ENCODE peak calls at places on chromosomes 16 and 17, in eight cellular contexts. N is heart right ventricle; J is CD8-positive, alpha-beta memory T cell; G is body of pancreas; A is adipocyte; F is CD4-positive, CD25-positive, alpha-beta regulatory T cell; L is esophagus squamous epithelium; R is left ventricle myocardium inferior. C is an unnamed sample.

GRCh38 chr16:87562201-87562600 is 40.1 kb upstream of the JPH3 start:
- DNase-seq in A (no peak), N (no peak), G (peak; percentile 20), L (no peak), F (no peak), J (no peak), R (no peak), C (no peak)

GRCh38 chr17:83126275-83126930 is 47.0 kb downstream of the METRNL start:
- DNase-seq in N (no peak), A (no peak), G (no peak), F (no peak), L (no peak), J (no peak), R (no peak), C (no peak)

GRCh38 chr16:64434526-64435069 is 687.3 kb downstream of the CDH11 start:
- DNase-seq in R (no peak), A (no peak), J (no peak), G (no peak), N (no peak), L (no peak), F (no peak), C (no peak)

GRCh38 chr16:3716831-3717234 is 491 bp downstream of the TRAP1 start:
- DNase-seq in N (no peak), G (peak; percentile 32), R (no peak), L (no peak), F (peak; percentile 53), A (peak; percentile 50), J (no peak), C (peak; percentile 64)

GRCh38 chr16:57672416-57672815 is 4.3 kb downstream of the ADGRG3 start:
- DNase-seq in N (no peak), A (no peak), G (no peak), R (no peak), L (no peak), F (no peak), J (no peak), C (no peak)

GRCh38 chr16:80931985-80932720 is 74.5 kb downstream of the CMC2 start:
- DNase-seq in F (peak; percentile 8), L (no peak), G (peak; percentile 70), R (peak; percentile 82), J (no peak), N (peak; percentile 82), A (peak; percentile 80), C (no peak)

GRCh38 chr17:27494192-27495091 is 38.2 kb downstream of the KSR1 start:
- DNase-seq in G (peak; percentile 97), J (no peak), L (no peak), A (peak; percentile 30), R (peak; percentile 67), N (peak; percentile 63), F (no peak), C (peak; percentile 61)

GRCh38 chr17:81821603-81822311 is 11.3 kb downstream of the MCRIP1 start:
- DNase-seq in N (peak; percentile 85), J (no peak), R (peak; percentile 84), L (no peak), F (peak; percentile 72), G (peak; percentile 96), A (no peak), C (peak; percentile 84)

GRCh38 chr16:22004321-22004720 is 3.4 kb upstream of the PDZD9 start:
- DNase-seq in F (no peak), J (no peak), A (no peak), N (no peak), R (no peak), L (no peak), G (no peak), C (no peak)

GRCh38 chr16:31427441-31428276 is 501 bp downstream of the COX6A2 start:
- DNase-seq in G (peak; percentile 73), L (no peak), F (peak; percentile 59), R (peak; percentile 70), N (peak; percentile 79), J (peak; percentile 70), A (no peak), C (no peak)

GRCh38 chr16:11717811-11718210 is 24.8 kb downstream of the TXNDC11 start:
- DNase-seq in L (no peak), N (no peak), J (no peak), F (no peak), R (no peak), A (no peak), G (no peak), C (no peak)

GRCh38 chr16:66923866-66924265 is 1.5 kb downstream of the RRAD start:
- DNase-seq in N (no peak), G (no peak), J (no peak), F (no peak), A (no peak), R (no peak), L (no peak), C (no peak)

GRCh38 chr17:64107517-64108235 is 22.3 kb downstream of the ERN1 start:
- DNase-seq in N (no peak), R (no peak), L (no peak), F (no peak), A (no peak), G (peak; percentile 76), J (no peak), C (no peak)

GRCh38 chr17:66959641-66960375 is 4.7 kb upstream of the CACNG4 start:
- DNase-seq in R (no peak), N (no peak), J (no peak), L (no peak), F (no peak), A (no peak), G (no peak), C (no peak)

GRCh38 chr17:17738901-17739300 is 57.6 kb downstream of the RAI1 start:
- DNase-seq in F (no peak), J (no peak), L (no peak), R (no peak), G (no peak), A (no peak), N (no peak), C (no peak)

GRCh38 chr17:17739388-17740066 is 58.3 kb downstream of the RAI1 start:
- DNase-seq in R (no peak), N (no peak), F (no peak), L (no peak), J (no peak), G (no peak), A (peak; percentile 81), C (no peak)

GRCh38 chr17:17740627-17741237 is 59.5 kb downstream of the RAI1 start:
- DNase-seq in J (no peak), R (no peak), N (no peak), A (no peak), G (no peak), L (no peak), F (peak; percentile 52), C (no peak)

GRCh38 chr17:17736205-17737183 is 55.2 kb downstream of the RAI1 start:
- DNase-seq in J (no peak), F (no peak), A (no peak), G (no peak), N (no peak), R (no peak), L (no peak), C (no peak)

DNA sequence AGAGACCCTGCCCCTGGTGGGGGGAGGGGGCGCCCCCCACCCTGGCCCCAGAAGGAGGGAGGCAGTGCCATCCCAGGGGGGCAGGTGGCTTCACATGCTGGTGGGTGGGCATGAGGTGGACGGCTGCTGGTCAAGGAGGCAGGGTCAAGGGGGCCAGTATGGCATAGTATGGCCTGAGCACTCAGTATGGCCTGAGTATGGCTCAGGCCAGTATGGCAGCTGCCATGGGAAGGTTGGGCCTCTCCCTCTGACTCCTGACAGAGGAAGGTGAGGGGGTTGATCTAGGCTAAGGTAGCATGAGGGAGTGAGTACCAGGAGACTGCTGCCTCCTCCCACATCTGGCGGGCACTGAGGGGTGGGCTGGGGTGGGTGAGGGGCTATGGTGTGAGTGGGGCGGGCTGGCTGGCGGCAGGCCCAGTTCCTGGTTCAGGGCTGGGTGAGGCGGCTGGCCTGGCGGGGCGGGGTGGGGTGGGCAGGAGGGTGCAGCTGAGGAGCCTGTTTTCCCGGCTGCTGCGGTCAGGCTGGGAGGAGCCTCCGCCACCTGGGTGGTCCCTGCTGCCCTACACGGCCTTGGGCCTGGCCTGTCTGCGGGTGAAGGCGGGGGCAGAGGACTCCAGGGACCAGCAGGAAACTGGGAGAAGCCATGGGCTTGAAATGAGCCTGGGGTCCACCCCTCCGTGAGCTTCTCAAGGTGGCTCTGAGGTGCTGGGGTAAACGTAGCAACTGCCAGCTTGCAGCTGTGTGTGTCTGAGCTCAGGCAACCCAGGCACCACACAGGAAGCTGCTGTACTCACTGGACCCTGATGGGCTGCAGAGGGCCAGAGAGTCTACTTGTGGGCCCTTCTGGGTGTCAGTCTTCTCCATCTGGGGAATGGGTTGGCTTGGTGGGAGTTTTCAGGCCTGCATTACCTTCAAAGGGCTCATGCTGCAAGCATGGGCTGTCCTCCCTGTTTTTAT is 57.0 kb downstream of the RAI1 start:
- DNase-seq in L (no peak), F (no peak), J (peak; percentile 21), N (no peak), A (no peak), R (no peak), G (peak; percentile 62), C (no peak)
- H3K4me1 ChIP-seq in L (peaks cover 50% of the 10 kb centered on the region), F (peaks cover 6% of the 10 kb centered on the region), J (peaks cover 11% of the 10 kb centered on the region), N (peaks cover 62% of the 10 kb centered on the region), A (peaks cover 34% of the 10 kb centered on the region), R (peaks cover 81% of the 10 kb centered on the region), G (peaks cover 55% of the 10 kb centered on the region), C (no peaks in the 10 kb centered on the region)

DNA sequence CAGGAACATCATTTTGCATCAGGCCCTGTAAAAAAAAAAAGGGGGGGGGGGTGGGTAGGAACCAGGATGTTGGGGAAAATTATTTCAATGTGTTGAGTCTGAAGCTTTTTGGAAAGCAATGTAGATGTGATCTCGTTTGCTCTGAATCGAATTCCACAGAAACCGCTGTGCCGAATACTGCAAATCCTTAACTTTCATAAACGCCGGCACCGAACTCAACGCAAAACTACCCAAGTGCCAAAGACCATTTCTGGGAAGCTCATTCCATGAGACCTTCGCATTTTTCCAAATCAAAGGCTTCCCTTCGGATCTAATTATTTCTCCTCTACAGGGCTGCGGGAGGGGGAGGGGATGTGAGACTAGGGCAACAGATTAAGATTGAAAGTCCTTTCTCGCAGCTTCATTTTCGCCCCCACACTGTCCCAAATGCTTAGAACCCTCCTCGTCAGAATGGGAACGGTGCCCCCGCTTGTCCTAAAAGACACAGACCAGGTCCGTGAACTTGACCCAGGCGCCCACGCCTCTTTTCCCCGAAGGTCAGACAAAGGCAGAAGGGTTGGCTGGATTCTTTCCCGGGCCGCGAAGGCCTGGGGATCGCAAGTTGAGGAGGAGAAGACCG is 4.0 kb downstream of the PRAC1 start:
- DNase-seq in L (no peak), A (no peak), J (no peak), N (no peak), F (no peak), R (no peak), G (no peak), C (no peak)
- H3K27me3 ChIP-seq in L (peaks cover 65% of the 10 kb centered on the region), A (peaks cover 99% of the 10 kb centered on the region), J (peaks cover 58% of the 10 kb centered on the region), N (peaks cover 54% of the 10 kb centered on the region), F (peaks cover 51% of the 10 kb centered on the region), R (peaks cover 100% of the 10 kb centered on the region), G (peaks cover 10% of the 10 kb centered on the region), C (no peaks in the 10 kb centered on the region)

DNA sequence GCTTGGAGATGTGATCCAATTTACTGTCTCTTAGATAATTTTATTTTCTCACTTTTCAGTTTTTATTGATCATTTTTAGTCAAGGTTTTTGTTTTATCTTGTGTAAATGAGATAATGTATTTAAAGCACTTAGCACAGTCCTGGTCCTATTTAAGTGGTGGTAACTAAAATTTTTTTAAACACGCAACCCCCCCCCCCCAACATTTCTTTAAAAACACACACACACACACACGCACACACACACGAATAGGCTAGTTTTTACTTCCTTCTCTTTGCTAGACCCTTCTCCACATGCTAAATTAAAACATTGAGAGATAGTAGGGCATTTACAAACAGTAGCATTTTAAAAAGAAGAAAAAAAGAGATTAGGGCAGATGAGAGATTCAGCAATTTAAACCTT is 4.9 kb downstream of the NFATC3 start:
- DNase-seq in N (no peak), L (no peak), R (no peak), J (no peak), F (peak; percentile 39), G (no peak), A (no peak), C (no peak)
- H3K4me3 ChIP-seq in N (no peak overlapping the region), L (no peak overlapping the region), R (no peak overlapping the region), J (peak overlapping the region; percentile 25), F (peak overlapping the region; percentile 77), G (no peak overlapping the region), A (no peak overlapping the region), C (no peak overlapping the region)

GRCh38 chr16:89412811-89413210 is 77.5 kb downstream of the ANKRD11 start:
- DNase-seq in R (peak; percentile 53), J (no peak), N (peak; percentile 50), G (no peak), L (no peak), A (no peak), F (no peak), C (peak; percentile 34)
- H3K4me1 ChIP-seq in R (peaks cover 92% of the 10 kb centered on the region), J (peaks cover 88% of the 10 kb centered on the region), N (peaks cover 68% of the 10 kb centered on the region), G (peaks cover 87% of the 10 kb centered on the region), L (peaks cover 53% of the 10 kb centered on the region), A (peaks cover 76% of the 10 kb centered on the region), F (peaks cover 80% of the 10 kb centered on the region), C (peaks cover 8% of the 10 kb centered on the region)